ENCODE peak calls at places on chromosomes 5 and 9, in ten cellular contexts. One of them, this sample, is unnamed. For H3K9me3 and H3K4me1, the result is how much of the 10 kb centered on the place peaks cover.

GRCh38 chr5:150159741-150160179 is 4.1 kb upstream of the PDGFRB start:
- DNase-seq in OCI-LY7: peak
- DNase-seq in heart left ventricle: peak
- DNase-seq in uterus: peak
- DNase-seq in mammary epithelial cell: no peak
- DNase-seq in neural progenitor cell: no peak
- DNase-seq in transverse colon: no peak
- DNase-seq in PC-3: no peak
- DNase-seq in hepatocyte: no peak
- DNase-seq in body of pancreas: peak
- DNase-seq in this sample: peak

GRCh38 chr9:70435948-70436347 is 21.5 kb upstream of the KLF9 start:
- DNase-seq in OCI-LY7: no peak
- DNase-seq in heart left ventricle: peak
- DNase-seq in uterus: no peak
- DNase-seq in mammary epithelial cell: peak
- DNase-seq in neural progenitor cell: no peak
- DNase-seq in transverse colon: no peak
- DNase-seq in PC-3: peak
- DNase-seq in hepatocyte: peak
- DNase-seq in body of pancreas: peak
- DNase-seq in this sample: peak

GRCh38 chr5:6747103-6747502 is 33.9 kb downstream of the TENT4A start:
- DNase-seq in OCI-LY7: no peak
- DNase-seq in heart left ventricle: no peak
- DNase-seq in uterus: no peak
- DNase-seq in mammary epithelial cell: no peak
- DNase-seq in neural progenitor cell: no peak
- DNase-seq in transverse colon: peak
- DNase-seq in PC-3: no peak
- DNase-seq in hepatocyte: no peak
- DNase-seq in body of pancreas: no peak
- DNase-seq in this sample: no peak

GRCh38 chr5:154740957-154741356 is 14.2 kb upstream of the LARP1 start:
- DNase-seq in OCI-LY7: no peak
- DNase-seq in heart left ventricle: no peak
- DNase-seq in uterus: peak
- DNase-seq in mammary epithelial cell: no peak
- DNase-seq in neural progenitor cell: no peak
- DNase-seq in transverse colon: no peak
- DNase-seq in PC-3: no peak
- DNase-seq in hepatocyte: no peak
- DNase-seq in body of pancreas: peak
- DNase-seq in this sample: no peak

GRCh38 chr9:92724528-92725265 is 39.9 kb downstream of the BICD2 start:
- DNase-seq in OCI-LY7: peak
- DNase-seq in heart left ventricle: no peak
- DNase-seq in uterus: no peak
- DNase-seq in mammary epithelial cell: no peak
- DNase-seq in neural progenitor cell: no peak
- DNase-seq in transverse colon: no peak
- DNase-seq in PC-3: no peak
- DNase-seq in hepatocyte: no peak
- DNase-seq in body of pancreas: no peak
- DNase-seq in this sample: no peak

GRCh38 chr5:24644757-24645156 is at the start of gene CDH10:
- DNase-seq in OCI-LY7: no peak
- DNase-seq in heart left ventricle: no peak
- DNase-seq in uterus: no peak
- DNase-seq in mammary epithelial cell: peak
- DNase-seq in neural progenitor cell: peak
- DNase-seq in transverse colon: no peak
- DNase-seq in PC-3: no peak
- DNase-seq in hepatocyte: peak
- DNase-seq in body of pancreas: peak
- DNase-seq in this sample: peak

GRCh38 chr9:97594414-97594921 is 38.7 kb downstream of the TSTD2 start:
- DNase-seq in OCI-LY7: no peak
- DNase-seq in heart left ventricle: peak
- DNase-seq in uterus: no peak
- DNase-seq in mammary epithelial cell: no peak
- DNase-seq in neural progenitor cell: no peak
- DNase-seq in transverse colon: no peak
- DNase-seq in PC-3: no peak
- DNase-seq in hepatocyte: no peak
- DNase-seq in body of pancreas: peak
- DNase-seq in this sample: no peak

GRCh38 chr9:16828335-16829281 is 41.9 kb downstream of the BNC2 start:
- DNase-seq in OCI-LY7: no peak
- DNase-seq in heart left ventricle: peak
- DNase-seq in uterus: peak
- DNase-seq in mammary epithelial cell: no peak
- DNase-seq in neural progenitor cell: peak
- DNase-seq in transverse colon: peak
- DNase-seq in PC-3: peak
- DNase-seq in hepatocyte: peak
- DNase-seq in body of pancreas: peak
- DNase-seq in this sample: no peak

GRCh38 chr9:1513105-1513504 is 462.9 kb downstream of the DMRT2 start:
- DNase-seq in OCI-LY7: no peak
- DNase-seq in heart left ventricle: no peak
- DNase-seq in uterus: no peak
- DNase-seq in mammary epithelial cell: peak
- DNase-seq in neural progenitor cell: no peak
- DNase-seq in transverse colon: no peak
- DNase-seq in PC-3: no peak
- DNase-seq in hepatocyte: no peak
- DNase-seq in body of pancreas: no peak
- DNase-seq in this sample: no peak
- H3K9me3 ChIP-seq in OCI-LY7: under half
- H3K9me3 ChIP-seq in heart left ventricle: under half
- H3K9me3 ChIP-seq in uterus: under half
- H3K9me3 ChIP-seq in mammary epithelial cell: under half
- H3K9me3 ChIP-seq in neural progenitor cell: under half
- H3K9me3 ChIP-seq in transverse colon: under half
- H3K9me3 ChIP-seq in PC-3: under half
- H3K9me3 ChIP-seq in hepatocyte: under half
- H3K9me3 ChIP-seq in body of pancreas: under half
- H3K9me3 ChIP-seq in this sample: under half

GRCh38 chr5:38670066-38670465 is 113.6 kb upstream of the LIFR start:
- DNase-seq in OCI-LY7: no peak
- DNase-seq in heart left ventricle: no peak
- DNase-seq in uterus: no peak
- DNase-seq in mammary epithelial cell: no peak
- DNase-seq in neural progenitor cell: no peak
- DNase-seq in transverse colon: no peak
- DNase-seq in PC-3: no peak
- DNase-seq in hepatocyte: no peak
- DNase-seq in body of pancreas: no peak
- DNase-seq in this sample: no peak

GRCh38 chr5:38670878-38671277 is 114.4 kb upstream of the LIFR start:
- DNase-seq in OCI-LY7: no peak
- DNase-seq in heart left ventricle: no peak
- DNase-seq in uterus: no peak
- DNase-seq in mammary epithelial cell: peak
- DNase-seq in neural progenitor cell: no peak
- DNase-seq in transverse colon: no peak
- DNase-seq in PC-3: no peak
- DNase-seq in hepatocyte: no peak
- DNase-seq in body of pancreas: no peak
- DNase-seq in this sample: no peak

GRCh38 chr5:38672059-38672791 is 115.8 kb upstream of the LIFR start:
- DNase-seq in OCI-LY7: no peak
- DNase-seq in heart left ventricle: no peak
- DNase-seq in uterus: no peak
- DNase-seq in mammary epithelial cell: no peak
- DNase-seq in neural progenitor cell: no peak
- DNase-seq in transverse colon: no peak
- DNase-seq in PC-3: peak
- DNase-seq in hepatocyte: peak
- DNase-seq in body of pancreas: no peak
- DNase-seq in this sample: peak

GRCh38 chr5:38675443-38675842 is 119.0 kb upstream of the LIFR start:
- DNase-seq in OCI-LY7: no peak
- DNase-seq in heart left ventricle: no peak
- DNase-seq in uterus: no peak
- DNase-seq in mammary epithelial cell: no peak
- DNase-seq in neural progenitor cell: no peak
- DNase-seq in transverse colon: no peak
- DNase-seq in PC-3: no peak
- DNase-seq in hepatocyte: no peak
- DNase-seq in body of pancreas: no peak
- DNase-seq in this sample: no peak

DNA sequence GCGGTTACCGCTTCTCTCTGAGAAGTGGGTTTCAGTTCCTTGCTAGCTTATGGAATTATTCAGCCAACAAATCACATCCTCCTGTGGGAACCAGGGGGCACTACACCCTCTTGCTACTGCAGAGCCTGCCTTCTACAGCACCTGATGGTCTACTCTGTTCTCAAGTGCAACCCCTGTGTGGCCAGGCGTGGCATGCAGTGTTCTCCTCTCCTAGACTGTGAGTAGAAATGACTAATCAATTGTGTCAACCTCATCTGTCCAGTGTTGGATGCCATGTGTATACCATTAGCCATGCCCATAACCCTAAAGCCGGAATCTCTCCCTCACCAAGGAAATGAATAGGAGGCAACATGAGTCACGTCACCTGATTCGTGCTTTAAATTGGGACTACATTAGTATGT is 117.2 kb upstream of the LIFR start:
- DNase-seq in OCI-LY7: peak
- DNase-seq in heart left ventricle: no peak
- DNase-seq in uterus: no peak
- DNase-seq in mammary epithelial cell: peak
- DNase-seq in neural progenitor cell: peak
- DNase-seq in transverse colon: no peak
- DNase-seq in PC-3: peak
- DNase-seq in hepatocyte: no peak
- DNase-seq in body of pancreas: no peak
- DNase-seq in this sample: peak
- TF ChIP-seq CTCF in OCI-LY7: peak
- TF ChIP-seq CTCF in heart left ventricle: peak
- TF ChIP-seq CTCF in uterus: no peak
- TF ChIP-seq CTCF in mammary epithelial cell: no peak
- TF ChIP-seq CTCF in neural progenitor cell: peak
- TF ChIP-seq CTCF in transverse colon: no peak
- TF ChIP-seq CTCF in PC-3: peak
- TF ChIP-seq CTCF in hepatocyte: no peak
- TF ChIP-seq CTCF in body of pancreas: no peak
- TF ChIP-seq CTCF in this sample: peak

GRCh38 chr9:137085918-137086530 is 761 bp upstream of the MAN1B1 start:
- DNase-seq in OCI-LY7: peak
- DNase-seq in heart left ventricle: peak
- DNase-seq in uterus: no peak
- DNase-seq in mammary epithelial cell: peak
- DNase-seq in neural progenitor cell: peak
- DNase-seq in transverse colon: peak
- DNase-seq in PC-3: peak
- DNase-seq in hepatocyte: peak
- DNase-seq in body of pancreas: peak
- DNase-seq in this sample: no peak

GRCh38 chr9:137082925-137083290 is 3.9 kb upstream of the MAN1B1 start:
- DNase-seq in OCI-LY7: no peak
- DNase-seq in heart left ventricle: no peak
- DNase-seq in uterus: no peak
- DNase-seq in mammary epithelial cell: no peak
- DNase-seq in neural progenitor cell: no peak
- DNase-seq in transverse colon: no peak
- DNase-seq in PC-3: no peak
- DNase-seq in hepatocyte: no peak
- DNase-seq in body of pancreas: no peak
- DNase-seq in this sample: no peak

GRCh38 chr9:137082222-137082924 is 4.4 kb upstream of the MAN1B1 start:
- DNase-seq in OCI-LY7: no peak
- DNase-seq in heart left ventricle: no peak
- DNase-seq in uterus: no peak
- DNase-seq in mammary epithelial cell: no peak
- DNase-seq in neural progenitor cell: no peak
- DNase-seq in transverse colon: no peak
- DNase-seq in PC-3: no peak
- DNase-seq in hepatocyte: no peak
- DNase-seq in body of pancreas: no peak
- DNase-seq in this sample: no peak

GRCh38 chr9:137083418-137084004 is 3.3 kb upstream of the MAN1B1 start:
- DNase-seq in OCI-LY7: no peak
- DNase-seq in heart left ventricle: no peak
- DNase-seq in uterus: peak
- DNase-seq in mammary epithelial cell: peak
- DNase-seq in neural progenitor cell: peak
- DNase-seq in transverse colon: peak
- DNase-seq in PC-3: peak
- DNase-seq in hepatocyte: peak
- DNase-seq in body of pancreas: peak
- DNase-seq in this sample: peak

DNA sequence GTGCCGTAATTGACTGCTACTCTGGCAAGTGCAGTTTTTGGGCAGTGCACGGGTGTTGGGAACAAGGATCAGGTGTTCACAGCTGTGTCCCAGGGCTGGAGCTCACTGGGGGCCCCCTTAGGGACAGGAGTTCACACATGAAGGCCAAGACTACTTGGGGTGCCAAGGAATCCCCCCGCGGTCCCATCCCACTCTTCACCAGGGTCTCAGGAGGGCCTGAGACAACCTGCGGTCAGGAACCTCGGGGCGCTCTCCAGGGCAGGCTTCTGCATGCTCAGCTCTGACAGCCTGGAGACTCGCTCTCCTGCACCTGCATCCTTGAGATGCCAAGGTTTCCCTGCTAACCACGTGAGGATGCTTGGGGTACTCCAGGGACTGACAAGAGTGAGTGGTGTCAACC is 2.3 kb upstream of the MAN1B1 start:
- DNase-seq in OCI-LY7: no peak
- DNase-seq in heart left ventricle: no peak
- DNase-seq in uterus: no peak
- DNase-seq in mammary epithelial cell: peak
- DNase-seq in neural progenitor cell: no peak
- DNase-seq in transverse colon: no peak
- DNase-seq in PC-3: no peak
- DNase-seq in hepatocyte: no peak
- DNase-seq in body of pancreas: no peak
- DNase-seq in this sample: no peak
- H3K4me1 ChIP-seq in OCI-LY7: under half
- H3K4me1 ChIP-seq in heart left ventricle: under half
- H3K4me1 ChIP-seq in uterus: under half
- H3K4me1 ChIP-seq in mammary epithelial cell: under half
- H3K4me1 ChIP-seq in neural progenitor cell: under half
- H3K4me1 ChIP-seq in transverse colon: under half
- H3K4me1 ChIP-seq in PC-3: under half
- H3K4me1 ChIP-seq in hepatocyte: under half
- H3K4me1 ChIP-seq in body of pancreas: under half
- H3K4me1 ChIP-seq in this sample: under half

GRCh38 chr9:101469026-101469425 is 33.5 kb upstream of the ALDOB start:
- DNase-seq in OCI-LY7: no peak
- DNase-seq in heart left ventricle: no peak
- DNase-seq in uterus: no peak
- DNase-seq in mammary epithelial cell: no peak
- DNase-seq in neural progenitor cell: no peak
- DNase-seq in transverse colon: no peak
- DNase-seq in PC-3: no peak
- DNase-seq in hepatocyte: no peak
- DNase-seq in body of pancreas: no peak
- DNase-seq in this sample: no peak

GRCh38 chr9:101465330-101465915 is 29.8 kb upstream of the ALDOB start:
- DNase-seq in OCI-LY7: peak
- DNase-seq in heart left ventricle: peak
- DNase-seq in uterus: peak
- DNase-seq in mammary epithelial cell: peak
- DNase-seq in neural progenitor cell: peak
- DNase-seq in transverse colon: peak
- DNase-seq in PC-3: peak
- DNase-seq in hepatocyte: peak
- DNase-seq in body of pancreas: peak
- DNase-seq in this sample: peak

GRCh38 chr9:101467690-101468089 is 32.1 kb upstream of the ALDOB start:
- DNase-seq in OCI-LY7: no peak
- DNase-seq in heart left ventricle: no peak
- DNase-seq in uterus: no peak
- DNase-seq in mammary epithelial cell: no peak
- DNase-seq in neural progenitor cell: no peak
- DNase-seq in transverse colon: no peak
- DNase-seq in PC-3: no peak
- DNase-seq in hepatocyte: no peak
- DNase-seq in body of pancreas: no peak
- DNase-seq in this sample: no peak

GRCh38 chr9:101468116-101468515 is 32.5 kb upstream of the ALDOB start:
- DNase-seq in OCI-LY7: no peak
- DNase-seq in heart left ventricle: no peak
- DNase-seq in uterus: no peak
- DNase-seq in mammary epithelial cell: no peak
- DNase-seq in neural progenitor cell: no peak
- DNase-seq in transverse colon: no peak
- DNase-seq in PC-3: no peak
- DNase-seq in hepatocyte: no peak
- DNase-seq in body of pancreas: no peak
- DNase-seq in this sample: no peak

GRCh38 chr9:101466863-101467262 is 31.3 kb upstream of the ALDOB start:
- DNase-seq in OCI-LY7: no peak
- DNase-seq in heart left ventricle: no peak
- DNase-seq in uterus: no peak
- DNase-seq in mammary epithelial cell: no peak
- DNase-seq in neural progenitor cell: no peak
- DNase-seq in transverse colon: no peak
- DNase-seq in PC-3: no peak
- DNase-seq in hepatocyte: no peak
- DNase-seq in body of pancreas: no peak
- DNase-seq in this sample: no peak
- H3K9me3 ChIP-seq in OCI-LY7: under half
- H3K9me3 ChIP-seq in heart left ventricle: under half
- H3K9me3 ChIP-seq in uterus: under half
- H3K9me3 ChIP-seq in mammary epithelial cell: under half
- H3K9me3 ChIP-seq in neural progenitor cell: under half
- H3K9me3 ChIP-seq in transverse colon: under half
- H3K9me3 ChIP-seq in PC-3: under half
- H3K9me3 ChIP-seq in hepatocyte: under half
- H3K9me3 ChIP-seq in body of pancreas: under half
- H3K9me3 ChIP-seq in this sample: under half

This sample was measured in A673.